ENCODE peak calls at places on chromosomes 13 and 19, in six cellular contexts. One of them, this sample, is unnamed.

GRCh38 chr19:8973501-8974091 is 36.6 kb downstream of the MUC16 start:
- DNase-seq in H9: no peak
- DNase-seq in uterus: no peak
- DNase-seq in cardiac muscle cell: peak
- DNase-seq in A673: peak
- DNase-seq in HCT116: no peak
- DNase-seq in this sample: no peak

GRCh38 chr19:41426952-41427646 is at the start of gene B3GNT8:
- DNase-seq in H9: peak
- DNase-seq in uterus: peak
- DNase-seq in cardiac muscle cell: peak
- DNase-seq in A673: peak
- DNase-seq in HCT116: no peak
- DNase-seq in this sample: no peak

GRCh38 chr13:44132710-44133109 is 240.9 kb upstream of the SERP2 start:
- DNase-seq in H9: no peak
- DNase-seq in uterus: peak
- DNase-seq in cardiac muscle cell: no peak
- DNase-seq in A673: no peak
- DNase-seq in HCT116: peak
- DNase-seq in this sample: no peak

GRCh38 chr19:14425696-14426138 is 6.6 kb upstream of the DDX39A start:
- DNase-seq in H9: no peak
- DNase-seq in uterus: no peak
- DNase-seq in cardiac muscle cell: no peak
- DNase-seq in A673: no peak
- DNase-seq in HCT116: no peak
- DNase-seq in this sample: no peak

GRCh38 chr19:45066921-45067661 is 9.2 kb downstream of the ZNF296 start:
- DNase-seq in H9: no peak
- DNase-seq in uterus: no peak
- DNase-seq in cardiac muscle cell: no peak
- DNase-seq in A673: no peak
- DNase-seq in HCT116: no peak
- DNase-seq in this sample: no peak

GRCh38 chr13:109715902-109716301 is 70.5 kb downstream of the IRS2 start:
- DNase-seq in H9: no peak
- DNase-seq in uterus: no peak
- DNase-seq in cardiac muscle cell: peak
- DNase-seq in A673: no peak
- DNase-seq in HCT116: no peak
- DNase-seq in this sample: no peak

GRCh38 chr19:39319098-39319891 is 1.4 kb downstream of the LRFN1 start:
- DNase-seq in H9: no peak
- DNase-seq in uterus: no peak
- DNase-seq in cardiac muscle cell: no peak
- DNase-seq in A673: no peak
- DNase-seq in HCT116: no peak
- DNase-seq in this sample: no peak

GRCh38 chr19:8361921-8362793 is 1.8 kb upstream of the ANGPTL4 start:
- DNase-seq in H9: no peak
- DNase-seq in uterus: peak
- DNase-seq in cardiac muscle cell: peak
- DNase-seq in A673: peak
- DNase-seq in HCT116: peak
- DNase-seq in this sample: peak

GRCh38 chr19:45528149-45528743 is 21.0 kb downstream of the VASP start:
- DNase-seq in H9: peak
- DNase-seq in uterus: no peak
- DNase-seq in cardiac muscle cell: no peak
- DNase-seq in A673: peak
- DNase-seq in HCT116: no peak
- DNase-seq in this sample: no peak

GRCh38 chr19:56671613-56671994 is at the start of gene ZNF835:
- DNase-seq in H9: no peak
- DNase-seq in uterus: peak
- DNase-seq in cardiac muscle cell: peak
- DNase-seq in A673: peak
- DNase-seq in HCT116: no peak
- DNase-seq in this sample: peak

GRCh38 chr19:15378529-15379082 is 981 bp downstream of the AKAP8 start:
- DNase-seq in H9: no peak
- DNase-seq in uterus: no peak
- DNase-seq in cardiac muscle cell: peak
- DNase-seq in A673: peak
- DNase-seq in HCT116: no peak
- DNase-seq in this sample: peak

GRCh38 chr13:106104281-106104901 is 431.1 kb downstream of the EFNB2 start:
- DNase-seq in H9: no peak
- DNase-seq in uterus: no peak
- DNase-seq in cardiac muscle cell: no peak
- DNase-seq in A673: peak
- DNase-seq in HCT116: peak
- DNase-seq in this sample: no peak

GRCh38 chr13:105672911-105673310 is 862.6 kb downstream of the EFNB2 start:
- DNase-seq in H9: no peak
- DNase-seq in uterus: no peak
- DNase-seq in cardiac muscle cell: no peak
- DNase-seq in A673: no peak
- DNase-seq in HCT116: no peak
- DNase-seq in this sample: no peak

GRCh38 chr13:41675306-41675705 is 218.0 kb downstream of the RGCC start:
- DNase-seq in H9: no peak
- DNase-seq in uterus: no peak
- DNase-seq in cardiac muscle cell: no peak
- DNase-seq in A673: no peak
- DNase-seq in HCT116: no peak
- DNase-seq in this sample: no peak

GRCh38 chr13:69547780-69548179 is 559.8 kb upstream of the ATXN8OS start:
- DNase-seq in H9: no peak
- DNase-seq in uterus: no peak
- DNase-seq in cardiac muscle cell: no peak
- DNase-seq in A673: no peak
- DNase-seq in HCT116: no peak
- DNase-seq in this sample: no peak

GRCh38 chr13:112165712-112166111 is 98.8 kb downstream of the SOX1 start:
- DNase-seq in H9: no peak
- DNase-seq in uterus: no peak
- DNase-seq in cardiac muscle cell: no peak
- DNase-seq in A673: no peak
- DNase-seq in HCT116: no peak
- DNase-seq in this sample: no peak

GRCh38 chr19:31109626-31110025 is 239.6 kb downstream of the TSHZ3 start:
- DNase-seq in H9: no peak
- DNase-seq in uterus: no peak
- DNase-seq in cardiac muscle cell: no peak
- DNase-seq in A673: no peak
- DNase-seq in HCT116: no peak
- DNase-seq in this sample: no peak

GRCh38 chr19:15563325-15563794 is 51.7 kb upstream of the CYP4F8 start:
- DNase-seq in H9: peak
- DNase-seq in uterus: no peak
- DNase-seq in cardiac muscle cell: no peak
- DNase-seq in A673: peak
- DNase-seq in HCT116: no peak
- DNase-seq in this sample: no peak

GRCh38 chr13:75139291-75139690 is 342.7 kb downstream of the TBC1D4 start:
- DNase-seq in H9: no peak
- DNase-seq in uterus: no peak
- DNase-seq in cardiac muscle cell: no peak
- DNase-seq in A673: no peak
- DNase-seq in HCT116: no peak
- DNase-seq in this sample: no peak

GRCh38 chr13:60467098-60467497 is 70.1 kb downstream of the TDRD3 start:
- DNase-seq in H9: no peak
- DNase-seq in uterus: no peak
- DNase-seq in cardiac muscle cell: no peak
- DNase-seq in A673: no peak
- DNase-seq in HCT116: no peak
- DNase-seq in this sample: no peak

GRCh38 chr13:73820285-73820684 is 313.9 kb downstream of the KLF12 start:
- DNase-seq in H9: no peak
- DNase-seq in uterus: no peak
- DNase-seq in cardiac muscle cell: no peak
- DNase-seq in A673: no peak
- DNase-seq in HCT116: no peak
- DNase-seq in this sample: no peak

DNA sequence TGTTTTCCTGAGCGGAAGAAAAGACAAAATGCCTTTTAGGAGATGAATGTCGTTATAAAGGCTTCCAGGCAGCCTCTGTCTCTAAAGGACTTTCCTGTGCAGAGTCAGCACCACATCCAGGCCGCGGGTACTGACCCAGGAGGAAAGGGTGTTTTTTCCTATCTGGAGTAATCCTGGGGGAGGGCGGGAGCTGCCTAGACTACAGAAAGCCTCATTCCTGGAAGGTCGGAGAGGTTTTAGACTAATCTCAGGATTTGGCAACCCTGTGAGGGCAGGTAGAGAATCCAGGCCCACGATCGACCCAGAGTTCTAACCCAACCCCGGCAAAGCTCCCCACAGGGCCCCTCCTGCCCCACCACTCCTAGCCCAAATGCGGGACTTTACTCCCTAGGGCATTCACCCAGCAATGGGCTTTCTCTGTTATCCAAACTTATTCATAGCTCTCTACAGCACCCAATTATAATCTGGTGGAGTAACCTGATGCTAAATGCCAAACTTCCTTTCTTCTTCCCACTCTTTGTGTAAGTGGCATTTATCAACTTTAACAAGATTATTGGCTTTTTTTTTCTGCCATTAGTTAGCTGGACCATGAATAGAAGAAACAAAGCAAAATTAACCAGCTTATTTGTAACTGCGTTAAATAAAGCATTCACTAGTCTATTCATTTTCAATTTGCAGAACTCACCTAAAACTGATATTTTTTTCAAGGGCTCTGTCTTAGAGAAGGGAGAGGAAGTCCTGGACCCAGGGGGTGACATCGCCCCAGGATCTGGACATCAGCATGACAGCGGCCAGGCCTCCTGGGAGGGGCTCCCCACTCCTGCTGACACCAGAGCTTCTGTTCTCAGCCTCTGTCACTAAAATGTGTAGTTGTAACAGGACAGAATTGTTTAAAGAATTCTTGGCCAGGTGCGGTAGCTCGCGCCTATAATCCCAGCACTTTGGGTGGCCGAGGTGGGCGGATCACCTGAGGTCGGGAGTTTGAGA is 1.4 kb downstream of the FAM124A start:
- DNase-seq in H9: no peak
- DNase-seq in uterus: peak
- DNase-seq in cardiac muscle cell: no peak
- DNase-seq in A673: peak
- DNase-seq in HCT116: no peak
- DNase-seq in this sample: peak
- H3K27ac ChIP-seq in H9: no peak
- H3K27ac ChIP-seq in uterus: no peak
- H3K27ac ChIP-seq in cardiac muscle cell: no peak
- H3K27ac ChIP-seq in A673: no peak
- H3K27ac ChIP-seq in HCT116: no peak
- H3K27ac ChIP-seq in this sample: peak

GRCh38 chr19:2089727-2090053 is 6.4 kb downstream of the MOB3A start:
- DNase-seq in H9: no peak
- DNase-seq in uterus: no peak
- DNase-seq in cardiac muscle cell: no peak
- DNase-seq in A673: no peak
- DNase-seq in HCT116: no peak
- DNase-seq in this sample: no peak
- H3K27ac ChIP-seq in H9: no peak
- H3K27ac ChIP-seq in uterus: peak
- H3K27ac ChIP-seq in cardiac muscle cell: no peak
- H3K27ac ChIP-seq in A673: peak
- H3K27ac ChIP-seq in HCT116: peak
- H3K27ac ChIP-seq in this sample: no peak

GRCh38 chr13:51976890-51977289 is 34.4 kb downstream of the ATP7B start:
- DNase-seq in H9: no peak
- DNase-seq in uterus: no peak
- DNase-seq in cardiac muscle cell: no peak
- DNase-seq in A673: no peak
- DNase-seq in HCT116: no peak
- DNase-seq in this sample: no peak

GRCh38 chr13:51980918-51981317 is 30.3 kb downstream of the ATP7B start:
- DNase-seq in H9: no peak
- DNase-seq in uterus: no peak
- DNase-seq in cardiac muscle cell: no peak
- DNase-seq in A673: no peak
- DNase-seq in HCT116: no peak
- DNase-seq in this sample: no peak

GRCh38 chr13:51977606-51978005 is 33.6 kb downstream of the ATP7B start:
- DNase-seq in H9: no peak
- DNase-seq in uterus: no peak
- DNase-seq in cardiac muscle cell: no peak
- DNase-seq in A673: no peak
- DNase-seq in HCT116: no peak
- DNase-seq in this sample: no peak

GRCh38 chr13:51981355-51981754 is 29.9 kb downstream of the ATP7B start:
- DNase-seq in H9: no peak
- DNase-seq in uterus: no peak
- DNase-seq in cardiac muscle cell: peak
- DNase-seq in A673: no peak
- DNase-seq in HCT116: no peak
- DNase-seq in this sample: no peak

DNA sequence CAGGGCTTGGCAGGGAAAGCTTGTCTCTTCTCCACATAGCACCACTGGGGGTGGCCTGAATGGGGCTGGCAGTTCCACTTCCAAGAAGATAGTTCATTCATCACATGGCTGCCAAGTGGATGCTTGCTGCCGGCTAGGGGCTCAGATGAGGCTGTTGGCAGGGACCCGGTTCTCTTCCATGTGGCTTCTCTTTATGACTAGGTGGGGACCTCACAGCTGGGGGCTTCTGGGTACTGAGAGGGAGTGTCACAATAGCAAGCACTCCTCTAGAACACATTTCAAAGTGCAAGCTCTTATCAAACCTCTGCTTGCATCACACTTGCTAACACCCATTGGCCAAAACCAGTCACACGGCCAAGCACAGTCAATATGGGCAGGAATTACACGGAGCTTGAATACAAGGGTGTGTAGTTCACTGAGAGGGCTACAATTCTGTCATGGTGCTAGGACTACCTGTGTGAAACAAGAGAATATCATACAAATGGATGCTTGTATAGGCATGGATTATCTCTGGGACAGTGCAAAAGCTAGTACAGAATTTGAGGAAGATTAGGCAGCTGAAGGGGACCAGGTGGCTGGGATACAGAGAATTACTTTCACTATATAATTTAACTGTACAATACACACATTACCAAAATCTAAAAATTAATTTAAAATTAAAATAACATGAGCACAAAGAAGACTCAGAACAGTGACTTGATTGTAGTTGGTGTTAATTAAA is 32.3 kb downstream of the ATP7B start:
- DNase-seq in H9: no peak
- DNase-seq in uterus: no peak
- DNase-seq in cardiac muscle cell: no peak
- DNase-seq in A673: no peak
- DNase-seq in HCT116: no peak
- DNase-seq in this sample: no peak
- H3K27ac ChIP-seq in H9: no peak
- H3K27ac ChIP-seq in uterus: no peak
- H3K27ac ChIP-seq in cardiac muscle cell: no peak
- H3K27ac ChIP-seq in A673: no peak
- H3K27ac ChIP-seq in HCT116: no peak
- H3K27ac ChIP-seq in this sample: no peak

GRCh38 chr13:71876648-71877279 is 9.8 kb upstream of the DACH1 start:
- DNase-seq in H9: no peak
- DNase-seq in uterus: no peak
- DNase-seq in cardiac muscle cell: no peak
- DNase-seq in A673: no peak
- DNase-seq in HCT116: no peak
- DNase-seq in this sample: no peak
- H3K27ac ChIP-seq in H9: peak
- H3K27ac ChIP-seq in uterus: no peak
- H3K27ac ChIP-seq in cardiac muscle cell: no peak
- H3K27ac ChIP-seq in A673: no peak
- H3K27ac ChIP-seq in HCT116: no peak
- H3K27ac ChIP-seq in this sample: no peak

This sample was measured in caudate nucleus.